ENCODE peak calls at places on chromosomes 16 and 17, in ten cellular contexts. G is A549; W is sigmoid colon; X is PC-3; D is heart right ventricle; B is OCI-LY7; V is tibial nerve; N is lower lobe of right lung; Q is CD8-positive, alpha-beta T cell; M is suprapubic skin. S is an unnamed sample.

GRCh38 chr17:304461-304860 is 48.1 kb downstream of the RPH3AL start:
- DNase-seq in G (no peak), W (no peak), X (no peak), D (no peak), B (no peak), V (no peak), N (peak; percentile 11), Q (no peak), M (no peak), S (no peak)

GRCh38 chr17:51373489-51374194 is 113.3 kb downstream of the UTP18 start:
- DNase-seq in G (no peak), W (no peak), X (no peak), D (no peak), B (no peak), V (no peak), N (no peak), Q (no peak), M (no peak), S (no peak)

GRCh38 chr16:22210854-22211253 is 4.8 kb downstream of the EEF2K start:
- DNase-seq in G (no peak), W (no peak), X (no peak), D (no peak), B (no peak), V (no peak), N (no peak), Q (no peak), M (no peak), S (no peak)

GRCh38 chr17:3879591-3880417 is 13.0 kb downstream of the CAMKK1 start:
- DNase-seq in G (no peak), W (no peak), X (no peak), D (no peak), B (no peak), V (no peak), N (no peak), Q (no peak), M (no peak), S (no peak)

GRCh38 chr17:31490991-31491793 is 99.7 kb downstream of the RAB11FIP4 start:
- DNase-seq in G (no peak), W (no peak), X (no peak), D (no peak), B (peak; percentile 76), V (no peak), N (peak; percentile 67), Q (no peak), M (no peak), S (no peak)

GRCh38 chr17:40722146-40722720 is 18.7 kb upstream of the KRT24 start:
- DNase-seq in G (no peak), W (no peak), X (peak; percentile 60), D (no peak), B (no peak), V (no peak), N (no peak), Q (no peak), M (no peak), S (no peak)

GRCh38 chr16:57185446-57185944 is 344 bp downstream of the PSME3IP1 start:
- DNase-seq in G (peak; percentile 52), W (peak; percentile 82), X (peak; percentile 64), D (peak; percentile 36), B (no peak), V (no peak), N (peak; percentile 69), Q (no peak), M (peak; percentile 84), S (no peak)

GRCh38 chr16:16907089-16907488 is 528.1 kb downstream of the NPIPA7 start:
- DNase-seq in G (no peak), W (no peak), X (no peak), D (no peak), B (no peak), V (no peak), N (no peak), Q (no peak), M (no peak), S (no peak)

GRCh38 chr16:82755570-82756282 is 129.0 kb downstream of the CDH13 start:
- DNase-seq in G (no peak), W (no peak), X (no peak), D (no peak), B (no peak), V (no peak), N (no peak), Q (no peak), M (no peak), S (no peak)
- H3K9me3 ChIP-seq in G (no peaks in the 10 kb centered on the region), W (no peaks in the 10 kb centered on the region), X (no peaks in the 10 kb centered on the region), D (no peaks in the 10 kb centered on the region), B (no peaks in the 10 kb centered on the region), V (no peaks in the 10 kb centered on the region), N (no peaks in the 10 kb centered on the region), Q (no peaks in the 10 kb centered on the region), M (no peaks in the 10 kb centered on the region), S (no peaks in the 10 kb centered on the region)

DNA sequence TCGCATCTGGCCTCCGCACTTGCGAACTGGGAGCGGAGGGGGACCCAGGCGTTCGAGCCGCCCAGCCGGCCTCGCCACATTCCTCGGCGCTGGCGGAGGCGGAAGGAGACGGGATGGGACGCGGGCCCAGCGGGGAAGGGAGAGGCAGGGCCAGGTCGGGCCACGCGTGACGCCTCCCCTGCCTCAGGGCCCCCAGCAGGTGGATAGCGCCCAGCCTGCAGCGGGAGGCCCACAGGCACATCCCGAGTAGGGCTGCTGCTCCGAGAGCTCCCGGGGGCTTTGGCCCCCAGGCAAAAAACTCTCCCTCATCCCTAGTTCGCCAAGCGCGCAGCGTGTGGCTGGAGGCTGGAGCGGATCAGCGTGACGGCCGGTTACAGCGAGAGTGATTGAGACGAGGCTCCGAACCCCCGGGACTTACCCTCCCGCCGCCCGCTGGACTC is 790 bp downstream of the PLEKHH3 start:
- DNase-seq in G (peak; percentile 47), W (peak; percentile 87), X (peak; percentile 23), D (peak; percentile 74), B (peak; percentile 27), V (no peak), N (peak; percentile 82), Q (no peak), M (peak; percentile 87), S (no peak)
- TF ChIP-seq CTCF in G (no peak), W (no peak), X (no peak), D (no peak), B (no peak), V (no peak), N (no peak), Q (no peak), M (no peak), S (no peak)

GRCh38 chr17:29401237-29401636 is 11.1 kb downstream of the TAOK1 start:
- DNase-seq in G (no peak), W (no peak), X (no peak), D (no peak), B (peak; percentile 11), V (no peak), N (no peak), Q (no peak), M (no peak), S (no peak)

GRCh38 chr17:29399634-29400033 is 9.5 kb downstream of the TAOK1 start:
- DNase-seq in G (no peak), W (no peak), X (no peak), D (no peak), B (no peak), V (no peak), N (no peak), Q (no peak), M (no peak), S (no peak)

GRCh38 chr17:29400818-29401217 is 10.7 kb downstream of the TAOK1 start:
- DNase-seq in G (no peak), W (no peak), X (no peak), D (no peak), B (no peak), V (no peak), N (no peak), Q (no peak), M (no peak), S (no peak)
- H3K4me3 ChIP-seq in G (no peak overlapping the region), W (no peak overlapping the region), X (no peak overlapping the region), D (no peak overlapping the region), B (no peak overlapping the region), V (no peak overlapping the region), N (no peak overlapping the region), Q (no peak overlapping the region), M (no peak overlapping the region), S (no peak overlapping the region)

GRCh38 chr16:88284626-88285513 is 97.9 kb upstream of the ZNF469 start:
- DNase-seq in G (no peak), W (no peak), X (no peak), D (no peak), B (no peak), V (no peak), N (peak; percentile 18), Q (no peak), M (no peak), S (no peak)
- H3K9me3 ChIP-seq in G (peaks cover 55% of the 10 kb centered on the region), W (no peaks in the 10 kb centered on the region), X (peaks cover 5% of the 10 kb centered on the region), D (peaks cover 10% of the 10 kb centered on the region), B (peaks cover 20% of the 10 kb centered on the region), V (no peaks in the 10 kb centered on the region), N (peaks cover 17% of the 10 kb centered on the region), Q (no peaks in the 10 kb centered on the region), M (peaks cover 5% of the 10 kb centered on the region), S (peaks cover 49% of the 10 kb centered on the region)

GRCh38 chr17:58006924-58007780 is at the start of gene SRSF1:
- DNase-seq in G (peak; percentile 99), W (peak; percentile 99), X (peak; percentile 99), D (peak; percentile 98), B (peak; percentile 99), V (peak; percentile 95), N (peak; percentile 98), Q (peak; percentile 98), M (peak; percentile 98), S (peak; percentile 94)

GRCh38 chr17:58004060-58004459 is 3.0 kb downstream of the SRSF1 start:
- DNase-seq in G (no peak), W (no peak), X (no peak), D (no peak), B (no peak), V (no peak), N (no peak), Q (no peak), M (no peak), S (no peak)

GRCh38 chr17:58006563-58006923 is 503 bp downstream of the SRSF1 start:
- DNase-seq in G (peak; percentile 87), W (peak; percentile 89), X (peak; percentile 74), D (peak; percentile 65), B (peak; percentile 73), V (peak; percentile 56), N (peak; percentile 86), Q (peak; percentile 54), M (peak; percentile 85), S (peak; percentile 45)

GRCh38 chr17:58005728-58006562 is 1.1 kb downstream of the SRSF1 start:
- DNase-seq in G (no peak), W (no peak), X (no peak), D (no peak), B (no peak), V (no peak), N (no peak), Q (no peak), M (no peak), S (no peak)

DNA sequence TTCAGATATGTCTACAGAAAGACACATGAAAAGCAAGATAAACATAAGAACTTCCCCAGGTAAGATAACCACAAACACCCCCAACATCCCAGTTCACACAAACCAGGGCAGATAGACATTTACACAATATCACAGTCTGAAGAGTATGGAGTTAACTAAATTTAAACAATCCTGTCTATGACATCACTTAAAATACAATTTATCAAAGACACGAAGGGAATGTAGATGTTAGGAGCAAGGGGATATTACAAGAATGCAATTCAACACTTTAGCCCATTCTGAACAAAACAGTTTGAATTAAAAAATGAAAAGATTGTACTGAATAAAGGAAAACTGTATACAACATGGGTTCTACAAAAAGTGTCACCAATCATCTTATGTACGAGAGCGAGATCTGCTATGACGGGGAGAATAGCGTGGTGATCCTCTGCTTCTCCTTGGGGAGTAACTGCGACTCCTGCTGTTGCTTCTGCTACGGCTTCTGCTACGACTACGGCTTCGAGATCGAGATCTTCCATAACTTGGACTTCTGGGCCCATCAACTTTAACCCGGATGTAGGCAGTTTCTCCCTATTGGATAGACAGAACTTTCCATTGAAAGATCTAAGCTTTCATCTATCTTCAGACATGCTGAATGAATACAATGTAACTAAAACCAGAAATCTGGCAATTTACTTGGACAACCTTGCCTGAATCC is 1.9 kb downstream of the SRSF1 start:
- DNase-seq in G (peak; percentile 57), W (no peak), X (no peak), D (no peak), B (no peak), V (no peak), N (no peak), Q (no peak), M (no peak), S (no peak)
- TF ChIP-seq CTCF in G (no peak), W (no peak), X (peak; percentile 38), D (no peak), B (no peak), V (no peak), N (no peak), Q (no peak), M (no peak), S (peak; percentile 4)

S was measured in AG04450.